ENCODE peak calls at places on chromosomes 7 and 10, in five cellular contexts. X, L, T, W and K are unnamed samples.

GRCh38 chr10:114157912-114158311 is 16.1 kb downstream of the CCDC186 start:
- DNase-seq in X (no peak), W (no peak), L (no peak), T (no peak), K (no peak)

GRCh38 chr10:92873029-92873428 is 24.7 kb downstream of the EXOC6 start:
- DNase-seq in L (no peak), W (no peak), X (peak; percentile 33), T (no peak), K (no peak)

GRCh38 chr7:30918676-30919075 is 7.0 kb downstream of the AQP1 start:
- DNase-seq in W (peak; percentile 49), X (no peak), T (no peak), L (no peak), K (no peak)

GRCh38 chr10:77636967-77637473 is 588 bp downstream of the KCNMA1 start:
- DNase-seq in T (no peak), W (no peak), X (no peak), L (no peak), K (no peak)

GRCh38 chr10:79940431-79940830 is 8.5 kb downstream of the SFTPD start:
- DNase-seq in T (no peak), X (no peak), W (no peak), L (no peak), K (no peak)

GRCh38 chr7:20331231-20331880 is 656 bp downstream of the ITGB8 start:
- DNase-seq in L (no peak), W (peak; percentile 57), X (no peak), T (no peak), K (peak; percentile 70)

GRCh38 chr7:148327379-148327778 is 263.2 kb upstream of the C7orf33 start:
- DNase-seq in X (peak; percentile 30), T (no peak), L (no peak), W (no peak), K (no peak)

GRCh38 chr10:102135956-102136526 is 3.2 kb downstream of the PPRC1 start:
- DNase-seq in W (no peak), T (no peak), X (no peak), L (no peak), K (no peak)

DNA sequence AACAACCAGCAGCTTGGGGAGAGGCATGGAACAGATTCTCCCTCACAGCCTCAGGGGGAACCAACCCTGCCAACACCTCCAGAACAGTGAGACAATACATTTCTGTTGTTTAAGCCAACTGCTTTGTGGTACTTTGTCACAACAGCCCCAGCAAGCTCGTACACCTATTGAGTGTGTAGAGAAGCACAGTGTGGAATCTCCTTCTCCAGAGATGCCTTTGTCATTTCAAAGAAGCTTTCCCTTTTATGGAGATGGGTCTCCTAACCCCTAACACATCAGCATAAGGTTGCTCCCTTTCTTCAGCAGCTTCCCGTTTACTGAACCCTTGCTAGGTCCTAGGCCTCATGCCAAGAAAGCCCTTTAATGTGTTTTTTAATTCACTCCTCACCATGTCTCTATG is 60.7 kb upstream of the AGK start:
- DNase-seq in W (no peak), T (no peak), L (no peak), X (no peak), K (no peak)
- H3K4me3 ChIP-seq in W (no peak overlapping the region), T (no peak overlapping the region), L (no peak overlapping the region), X (no peak overlapping the region), K (no peak overlapping the region)

GRCh38 chr10:101073631-101074030 is 11.8 kb downstream of the KAZALD1 start:
- DNase-seq in L (no peak), X (no peak), T (no peak), W (no peak), K (no peak)
- H3K27ac ChIP-seq in L (no peak overlapping the region), X (no peak overlapping the region), T (no peak overlapping the region), W (no peak overlapping the region), K (no peak overlapping the region)

GRCh38 chr7:124765401-124766352 is at the start of gene GPR37:
- DNase-seq in X (no peak), T (peak; percentile 32), W (peak; percentile 73), L (no peak), K (peak; percentile 91)

GRCh38 chr7:124761164-124761715 is 4.4 kb downstream of the GPR37 start:
- DNase-seq in W (no peak), X (no peak), L (no peak), T (no peak), K (no peak)

GRCh38 chr7:124764847-124765400 is 668 bp downstream of the GPR37 start:
- DNase-seq in W (peak; percentile 58), X (no peak), T (no peak), L (no peak), K (peak; percentile 84)

GRCh38 chr7:124764071-124764846 is 1.3 kb downstream of the GPR37 start:
- DNase-seq in T (no peak), W (peak; percentile 52), L (no peak), X (no peak), K (no peak)

DNA sequence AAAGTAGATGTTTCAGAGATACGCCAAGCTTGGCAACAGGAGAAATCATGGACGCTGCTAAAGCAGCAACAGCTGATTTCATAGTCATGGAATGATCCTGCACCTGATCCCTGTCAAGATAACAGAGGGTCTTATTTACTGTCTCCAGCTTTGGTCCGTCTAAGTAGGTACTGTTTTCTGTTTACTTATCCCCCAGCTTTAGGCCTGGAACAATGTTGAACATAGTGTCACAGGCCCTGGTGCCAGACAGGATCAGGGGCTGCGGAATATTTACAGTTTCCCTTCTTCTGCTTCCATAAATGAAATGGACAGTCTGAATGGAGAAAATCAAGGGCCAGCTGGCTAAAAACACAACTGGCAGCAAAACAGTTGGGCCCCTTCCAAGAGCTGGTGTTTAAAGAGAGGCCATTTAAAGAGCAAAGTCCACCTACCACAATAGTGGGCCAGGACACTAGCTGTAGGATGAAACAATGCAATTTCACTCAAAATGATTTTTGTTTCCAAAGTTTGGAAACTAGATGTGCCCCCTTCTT is 2.9 kb downstream of the GPR37 start:
- DNase-seq in W (no peak), L (no peak), T (no peak), X (peak; percentile 76), K (no peak)
- H3K27me3 ChIP-seq in W (peaks cover 7% of the 10 kb centered on the region), L (peaks cover 15% of the 10 kb centered on the region), T (no peaks in the 10 kb centered on the region), X (no peaks in the 10 kb centered on the region), K (no peaks in the 10 kb centered on the region)

GRCh38 chr7:151116603-151117002 is 30.3 kb downstream of the AGAP3 start:
- DNase-seq in T (no peak), L (no peak), W (no peak), X (no peak), K (no peak)
- H3K4me3 ChIP-seq in T (peak overlapping the region; percentile 68), L (no peak overlapping the region), W (no peak overlapping the region), X (no peak overlapping the region), K (no peak overlapping the region)

GRCh38 chr10:100995171-100995570 is 4.4 kb upstream of the LZTS2 start:
- DNase-seq in W (no peak), L (no peak), T (no peak), X (no peak), K (no peak)
- H3K27ac ChIP-seq in W (no peak overlapping the region), L (peak overlapping the region; percentile 40), T (peak overlapping the region; percentile 87), X (no peak overlapping the region), K (no peak overlapping the region)

GRCh38 chr7:150742286-150742968 is 5.2 kb downstream of the GIMAP5 start:
- DNase-seq in L (no peak), X (no peak), W (no peak), T (no peak), K (no peak)
- H3K27me3 ChIP-seq in L (peaks cover 15% of the 10 kb centered on the region), X (peaks cover 6% of the 10 kb centered on the region), W (no peaks in the 10 kb centered on the region), T (peaks cover 53% of the 10 kb centered on the region), K (no peaks in the 10 kb centered on the region)

DNA sequence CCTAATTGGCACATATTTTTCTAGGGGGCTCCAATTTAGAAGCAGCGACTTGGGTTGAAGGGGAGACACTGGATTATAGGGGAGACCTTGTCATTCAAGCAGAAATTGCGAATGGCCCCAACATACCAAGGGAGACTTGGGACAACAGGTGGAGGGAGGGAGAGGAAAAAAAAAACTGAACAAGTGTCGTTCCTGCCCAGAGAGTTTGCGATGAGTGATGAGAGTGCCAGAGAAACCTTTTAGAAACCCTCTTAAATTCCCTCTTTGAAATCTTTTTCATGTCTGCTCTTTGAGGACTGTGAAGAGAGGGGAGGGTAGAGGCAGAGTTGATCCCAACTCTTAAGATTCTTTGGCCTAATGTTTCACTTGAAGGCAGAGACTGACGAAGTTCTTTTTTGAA is 24.3 kb downstream of the RBM20 start:
- DNase-seq in T (no peak), X (no peak), W (no peak), L (no peak), K (no peak)
- H3K4me3 ChIP-seq in T (no peak overlapping the region), X (no peak overlapping the region), W (peak overlapping the region; percentile 34), L (no peak overlapping the region), K (no peak overlapping the region)

GRCh38 chr10:86709786-86710185 is 41.5 kb downstream of the LDB3 start:
- DNase-seq in L (no peak), T (no peak), W (no peak), X (no peak), K (no peak)
- H3K27ac ChIP-seq in L (peak overlapping the region; percentile 18), T (no peak overlapping the region), W (peak overlapping the region; percentile 98), X (no peak overlapping the region), K (no peak overlapping the region)

GRCh38 chr10:71216751-71217265 is 4.4 kb downstream of the UNC5B start:
- DNase-seq in W (no peak), T (no peak), L (no peak), X (no peak), K (no peak)
- H3K27me3 ChIP-seq in W (no peaks in the 10 kb centered on the region), T (peaks cover 2% of the 10 kb centered on the region), L (peaks cover 18% of the 10 kb centered on the region), X (peaks cover 61% of the 10 kb centered on the region), K (peaks cover 54% of the 10 kb centered on the region)